ENCODE peak calls at places on chromosomes 6 and 20, in six cellular contexts. One of them, this sample, is unnamed.

GRCh38 chr20:11852801-11853200 is 64.9 kb upstream of the BTBD3 start:
- DNase-seq in psoas muscle: no peak
- DNase-seq in cardiac fibroblast: no peak
- DNase-seq in IMR-90: peak
- DNase-seq in AG04449: no peak
- DNase-seq in SK-N-SH: no peak
- DNase-seq in this sample: no peak

GRCh38 chr6:134599079-134599478 is 281.2 kb upstream of the SGK1 start:
- DNase-seq in IMR-90: no peak
- DNase-seq in SK-N-SH: no peak
- DNase-seq in psoas muscle: no peak
- DNase-seq in AG04449: no peak
- DNase-seq in cardiac fibroblast: no peak
- DNase-seq in this sample: no peak

GRCh38 chr20:63215101-63216040 is 560 bp downstream of the YTHDF1 start:
- DNase-seq in AG04449: no peak
- DNase-seq in IMR-90: peak
- DNase-seq in SK-N-SH: peak
- DNase-seq in cardiac fibroblast: peak
- DNase-seq in psoas muscle: no peak
- DNase-seq in this sample: peak

GRCh38 chr6:31875852-31876251 is 2.9 kb downstream of the SLC44A4 start:
- DNase-seq in IMR-90: no peak
- DNase-seq in cardiac fibroblast: no peak
- DNase-seq in SK-N-SH: no peak
- DNase-seq in psoas muscle: no peak
- DNase-seq in AG04449: no peak
- DNase-seq in this sample: no peak

GRCh38 chr20:62276448-62276847 is 26.3 kb upstream of the ADRM1 start:
- DNase-seq in IMR-90: no peak
- DNase-seq in psoas muscle: peak
- DNase-seq in SK-N-SH: no peak
- DNase-seq in cardiac fibroblast: no peak
- DNase-seq in AG04449: no peak
- DNase-seq in this sample: no peak

GRCh38 chr6:44976677-44977405 is 351.3 kb upstream of the RUNX2 start:
- DNase-seq in SK-N-SH: no peak
- DNase-seq in cardiac fibroblast: peak
- DNase-seq in IMR-90: peak
- DNase-seq in psoas muscle: no peak
- DNase-seq in AG04449: no peak
- DNase-seq in this sample: no peak

GRCh38 chr6:36120539-36120938 is 9.8 kb upstream of the MAPK13 start:
- DNase-seq in IMR-90: no peak
- DNase-seq in cardiac fibroblast: no peak
- DNase-seq in AG04449: no peak
- DNase-seq in psoas muscle: no peak
- DNase-seq in SK-N-SH: no peak
- DNase-seq in this sample: no peak

GRCh38 chr6:137013738-137014602 is 30.8 kb downstream of the IL20RA start:
- DNase-seq in AG04449: peak
- DNase-seq in SK-N-SH: peak
- DNase-seq in IMR-90: peak
- DNase-seq in psoas muscle: no peak
- DNase-seq in cardiac fibroblast: peak
- DNase-seq in this sample: peak

GRCh38 chr20:63333241-63333836 is 27.8 kb downstream of the CHRNA4 start:
- DNase-seq in IMR-90: no peak
- DNase-seq in cardiac fibroblast: no peak
- DNase-seq in psoas muscle: peak
- DNase-seq in AG04449: no peak
- DNase-seq in SK-N-SH: no peak
- DNase-seq in this sample: no peak

GRCh38 chr6:113397229-113397628 is 459.9 kb upstream of the MARCKS start:
- DNase-seq in SK-N-SH: no peak
- DNase-seq in IMR-90: peak
- DNase-seq in psoas muscle: no peak
- DNase-seq in AG04449: no peak
- DNase-seq in cardiac fibroblast: peak
- DNase-seq in this sample: no peak

GRCh38 chr6:56911847-56912246 is 43.1 kb upstream of the BEND6 start:
- DNase-seq in psoas muscle: no peak
- DNase-seq in IMR-90: peak
- DNase-seq in cardiac fibroblast: peak
- DNase-seq in SK-N-SH: no peak
- DNase-seq in AG04449: peak
- DNase-seq in this sample: peak

GRCh38 chr20:32057785-32058184 is 5.7 kb downstream of the HCK start:
- DNase-seq in psoas muscle: no peak
- DNase-seq in AG04449: no peak
- DNase-seq in cardiac fibroblast: no peak
- DNase-seq in IMR-90: no peak
- DNase-seq in SK-N-SH: no peak
- DNase-seq in this sample: no peak

GRCh38 chr20:61688411-61688810 is 377.3 kb downstream of the TAF4 start:
- DNase-seq in SK-N-SH: no peak
- DNase-seq in psoas muscle: no peak
- DNase-seq in IMR-90: no peak
- DNase-seq in cardiac fibroblast: no peak
- DNase-seq in AG04449: no peak
- DNase-seq in this sample: no peak

GRCh38 chr6:125810435-125810834 is 19.7 kb downstream of the NCOA7 start:
- DNase-seq in psoas muscle: no peak
- DNase-seq in AG04449: no peak
- DNase-seq in IMR-90: no peak
- DNase-seq in SK-N-SH: no peak
- DNase-seq in cardiac fibroblast: no peak
- DNase-seq in this sample: no peak

GRCh38 chr6:34926655-34927054 is 37.6 kb downstream of the ANKS1A start:
- DNase-seq in IMR-90: peak
- DNase-seq in AG04449: no peak
- DNase-seq in cardiac fibroblast: no peak
- DNase-seq in psoas muscle: no peak
- DNase-seq in SK-N-SH: no peak
- DNase-seq in this sample: no peak

GRCh38 chr6:37788259-37788658 is 31.3 kb upstream of the ZFAND3 start:
- DNase-seq in IMR-90: no peak
- DNase-seq in cardiac fibroblast: no peak
- DNase-seq in AG04449: no peak
- DNase-seq in psoas muscle: no peak
- DNase-seq in SK-N-SH: no peak
- DNase-seq in this sample: no peak

GRCh38 chr20:24146231-24146634 is 157.7 kb upstream of the GGTLC1 start:
- DNase-seq in SK-N-SH: no peak
- DNase-seq in psoas muscle: no peak
- DNase-seq in AG04449: no peak
- DNase-seq in cardiac fibroblast: no peak
- DNase-seq in IMR-90: no peak
- DNase-seq in this sample: no peak

GRCh38 chr6:106518748-106519147 is 110.5 kb downstream of the RTN4IP1 start:
- DNase-seq in SK-N-SH: no peak
- DNase-seq in cardiac fibroblast: no peak
- DNase-seq in IMR-90: no peak
- DNase-seq in psoas muscle: no peak
- DNase-seq in AG04449: no peak
- DNase-seq in this sample: no peak

DNA sequence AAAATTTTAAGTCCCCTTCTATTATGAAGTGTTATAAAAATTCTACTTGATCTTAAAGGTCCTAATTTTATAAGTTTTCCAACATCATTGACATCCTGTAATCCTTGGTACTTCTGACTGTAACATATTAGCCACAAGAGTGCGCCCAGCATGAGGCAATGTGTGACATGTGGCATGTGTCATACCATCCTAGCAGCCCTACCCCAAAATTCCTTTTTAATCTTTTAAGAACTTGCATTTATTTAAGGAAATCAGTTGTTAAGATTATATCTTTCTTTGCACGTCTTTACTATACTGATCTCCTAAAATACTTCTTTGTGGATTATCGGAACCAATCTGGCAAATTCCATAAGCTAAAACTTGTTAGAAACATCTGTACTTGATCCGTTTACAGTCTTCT is 167.1 kb upstream of the SLC24A3 start:
- DNase-seq in IMR-90: no peak
- DNase-seq in AG04449: no peak
- DNase-seq in psoas muscle: no peak
- DNase-seq in SK-N-SH: no peak
- DNase-seq in cardiac fibroblast: no peak
- DNase-seq in this sample: no peak
- TF ChIP-seq CTCF in IMR-90: no peak
- TF ChIP-seq CTCF in AG04449: no peak
- TF ChIP-seq CTCF in psoas muscle: no peak
- TF ChIP-seq CTCF in SK-N-SH: no peak
- TF ChIP-seq CTCF in cardiac fibroblast: no peak
- TF ChIP-seq CTCF in this sample: no peak

GRCh38 chr20:55054443-55054842 is 579.0 kb downstream of the DOK5 start:
- DNase-seq in AG04449: no peak
- DNase-seq in SK-N-SH: no peak
- DNase-seq in cardiac fibroblast: no peak
- DNase-seq in psoas muscle: no peak
- DNase-seq in IMR-90: no peak
- DNase-seq in this sample: no peak

GRCh38 chr20:55053389-55053788 is 578.0 kb downstream of the DOK5 start:
- DNase-seq in AG04449: no peak
- DNase-seq in IMR-90: no peak
- DNase-seq in SK-N-SH: no peak
- DNase-seq in psoas muscle: no peak
- DNase-seq in cardiac fibroblast: no peak
- DNase-seq in this sample: no peak

GRCh38 chr20:55052464-55052863 is 577.1 kb downstream of the DOK5 start:
- DNase-seq in psoas muscle: no peak
- DNase-seq in SK-N-SH: no peak
- DNase-seq in IMR-90: no peak
- DNase-seq in AG04449: no peak
- DNase-seq in cardiac fibroblast: no peak
- DNase-seq in this sample: no peak

GRCh38 chr20:55058938-55059337 is 583.5 kb downstream of the DOK5 start:
- DNase-seq in SK-N-SH: no peak
- DNase-seq in psoas muscle: no peak
- DNase-seq in IMR-90: no peak
- DNase-seq in AG04449: no peak
- DNase-seq in cardiac fibroblast: no peak
- DNase-seq in this sample: no peak

DNA sequence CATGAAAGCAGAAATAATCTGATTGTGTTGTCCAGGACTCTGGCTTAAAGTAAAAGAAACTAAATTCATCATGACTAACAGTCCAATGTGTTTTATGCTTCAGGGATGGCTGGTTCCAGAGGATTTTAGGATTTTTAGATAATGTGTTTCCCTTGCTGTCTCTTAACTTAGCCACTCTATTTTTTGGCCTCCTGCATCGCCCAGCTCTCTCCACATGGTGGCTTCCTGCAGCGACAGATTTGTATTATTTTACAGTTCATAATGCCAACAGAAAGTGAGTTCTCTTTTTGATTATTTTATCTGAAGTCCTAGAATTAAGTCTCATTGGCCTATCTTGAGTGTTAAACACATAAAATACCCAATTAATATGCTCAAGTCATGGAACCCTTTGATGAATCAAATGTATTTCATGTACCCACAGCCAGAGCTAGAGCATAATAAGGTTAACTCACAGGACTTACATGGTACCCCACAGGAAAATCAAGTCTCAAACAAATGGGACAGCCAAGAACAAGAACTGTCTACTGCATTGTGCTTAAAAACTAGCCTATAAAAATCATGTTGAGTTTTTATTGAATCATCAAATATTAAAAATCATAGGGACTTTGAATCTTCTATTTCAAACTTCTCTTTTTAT is 582.5 kb downstream of the DOK5 start:
- DNase-seq in AG04449: no peak
- DNase-seq in psoas muscle: no peak
- DNase-seq in IMR-90: no peak
- DNase-seq in SK-N-SH: no peak
- DNase-seq in cardiac fibroblast: no peak
- DNase-seq in this sample: no peak
- TF ChIP-seq CTCF in AG04449: no peak
- TF ChIP-seq CTCF in psoas muscle: no peak
- TF ChIP-seq CTCF in IMR-90: no peak
- TF ChIP-seq CTCF in SK-N-SH: no peak
- TF ChIP-seq CTCF in cardiac fibroblast: no peak
- TF ChIP-seq CTCF in this sample: no peak

GRCh38 chr20:25571240-25571639 is 14.1 kb downstream of the NINL start:
- DNase-seq in AG04449: no peak
- DNase-seq in cardiac fibroblast: no peak
- DNase-seq in psoas muscle: no peak
- DNase-seq in SK-N-SH: no peak
- DNase-seq in IMR-90: no peak
- DNase-seq in this sample: no peak

GRCh38 chr20:25573288-25574251 is 11.8 kb downstream of the NINL start:
- DNase-seq in IMR-90: peak
- DNase-seq in cardiac fibroblast: no peak
- DNase-seq in AG04449: no peak
- DNase-seq in SK-N-SH: no peak
- DNase-seq in psoas muscle: no peak
- DNase-seq in this sample: no peak

GRCh38 chr20:25571817-25572216 is 13.5 kb downstream of the NINL start:
- DNase-seq in psoas muscle: no peak
- DNase-seq in SK-N-SH: no peak
- DNase-seq in AG04449: no peak
- DNase-seq in cardiac fibroblast: no peak
- DNase-seq in IMR-90: no peak
- DNase-seq in this sample: no peak

GRCh38 chr20:25576783-25577530 is 8.4 kb downstream of the NINL start:
- DNase-seq in cardiac fibroblast: no peak
- DNase-seq in SK-N-SH: no peak
- DNase-seq in IMR-90: no peak
- DNase-seq in AG04449: no peak
- DNase-seq in psoas muscle: no peak
- DNase-seq in this sample: no peak

GRCh38 chr20:25574411-25574810 is 10.9 kb downstream of the NINL start:
- DNase-seq in AG04449: no peak
- DNase-seq in cardiac fibroblast: peak
- DNase-seq in IMR-90: peak
- DNase-seq in psoas muscle: no peak
- DNase-seq in SK-N-SH: peak
- DNase-seq in this sample: no peak
- TF ChIP-seq CTCF in AG04449: peak
- TF ChIP-seq CTCF in cardiac fibroblast: peak
- TF ChIP-seq CTCF in IMR-90: peak
- TF ChIP-seq CTCF in psoas muscle: no peak
- TF ChIP-seq CTCF in SK-N-SH: peak
- TF ChIP-seq CTCF in this sample: peak

GRCh38 chr6:26538572-26538902 is 371 bp downstream of the HMGN4 start:
- DNase-seq in IMR-90: peak
- DNase-seq in SK-N-SH: no peak
- DNase-seq in psoas muscle: no peak
- DNase-seq in cardiac fibroblast: no peak
- DNase-seq in AG04449: no peak
- DNase-seq in this sample: no peak

GRCh38 chr6:26538936-26539615 is 910 bp downstream of the HMGN4 start:
- DNase-seq in cardiac fibroblast: no peak
- DNase-seq in SK-N-SH: no peak
- DNase-seq in IMR-90: no peak
- DNase-seq in psoas muscle: no peak
- DNase-seq in AG04449: no peak
- DNase-seq in this sample: no peak

GRCh38 chr6:26545617-26546016 is 7.5 kb downstream of the HMGN4 start:
- DNase-seq in psoas muscle: no peak
- DNase-seq in SK-N-SH: no peak
- DNase-seq in AG04449: no peak
- DNase-seq in cardiac fibroblast: no peak
- DNase-seq in IMR-90: no peak
- DNase-seq in this sample: no peak

GRCh38 chr6:26544473-26544872 is 6.3 kb downstream of the HMGN4 start:
- DNase-seq in AG04449: no peak
- DNase-seq in psoas muscle: no peak
- DNase-seq in cardiac fibroblast: no peak
- DNase-seq in SK-N-SH: no peak
- DNase-seq in IMR-90: no peak
- DNase-seq in this sample: no peak

GRCh38 chr6:26543953-26544352 is 5.8 kb downstream of the HMGN4 start:
- DNase-seq in AG04449: no peak
- DNase-seq in psoas muscle: no peak
- DNase-seq in cardiac fibroblast: peak
- DNase-seq in SK-N-SH: peak
- DNase-seq in IMR-90: peak
- DNase-seq in this sample: no peak
- TF ChIP-seq CTCF in AG04449: peak
- TF ChIP-seq CTCF in psoas muscle: peak
- TF ChIP-seq CTCF in cardiac fibroblast: peak
- TF ChIP-seq CTCF in SK-N-SH: peak
- TF ChIP-seq CTCF in IMR-90: peak
- TF ChIP-seq CTCF in this sample: peak

This sample was measured in AG09319.